ENCODE peak calls at places on chromosomes 1 and 21, in six cellular contexts. Q is HT1080; U is effector memory CD8-positive, alpha-beta T cell; B is DMS 273 treated with DMSO at 0.1 percent for 48 hours; K is mucosa of descending colon; X is transverse colon. Y is an unnamed sample.

GRCh38 chr1:7388488-7389185 is 382.5 kb upstream of the VAMP3 start:
- DNase-seq in U (no peak), Q (no peak), K (no peak), X (no peak), B (no peak), Y (no peak)

GRCh38 chr1:219778793-219779369 is 149.5 kb downstream of the SLC30A10 start:
- DNase-seq in U (no peak), K (no peak), X (no peak), B (no peak), Q (no peak), Y (no peak)

GRCh38 chr1:147077936-147078605 is 94.2 kb downstream of the PRKAB2 start:
- DNase-seq in Q (no peak), X (no peak), K (no peak), B (no peak), U (no peak), Y (no peak)

GRCh38 chr1:203464226-203464625 is 11.4 kb upstream of the PRELP start:
- DNase-seq in B (no peak), K (no peak), Q (no peak), U (no peak), X (no peak), Y (no peak)

GRCh38 chr1:101382135-101382534 is 145.3 kb downstream of the S1PR1 start:
- DNase-seq in X (no peak), K (no peak), B (no peak), Q (no peak), U (no peak), Y (no peak)

GRCh38 chr21:33212159-33212851 is 17.4 kb upstream of the IFNAR2 start:
- DNase-seq in X (no peak), Q (no peak), K (no peak), B (no peak), U (no peak), Y (no peak)

GRCh38 chr1:231933711-231934626 is 307.4 kb downstream of the DISC1 start:
- DNase-seq in X (no peak), Q (no peak), K (peak), B (no peak), U (no peak), Y (peak)

GRCh38 chr1:15452866-15453571 is 3.5 kb upstream of the CELA2A start:
- DNase-seq in U (no peak), X (no peak), B (peak), K (no peak), Q (no peak), Y (no peak)

GRCh38 chr1:241939798-241940197 is 17.8 kb upstream of the BECN2 start:
- DNase-seq in X (no peak), B (no peak), Q (no peak), K (no peak), U (no peak), Y (no peak)

GRCh38 chr1:98292994-98293393 is 368.5 kb upstream of the SNX7 start:
- DNase-seq in X (no peak), U (no peak), Q (no peak), K (no peak), B (no peak), Y (no peak)

GRCh38 chr1:64470670-64471217 is 815 bp downstream of the CACHD1 start:
- DNase-seq in B (no peak), U (no peak), K (peak), Q (peak), X (peak), Y (peak)

GRCh38 chr1:32536117-32536516 is 3.1 kb upstream of the ZBTB8A start:
- DNase-seq in X (no peak), U (no peak), Q (no peak), K (no peak), B (no peak), Y (no peak)

GRCh38 chr1:157390646-157391045 is 161.7 kb downstream of the FCRL5 start:
- DNase-seq in B (no peak), K (no peak), X (no peak), U (no peak), Q (peak), Y (no peak)

GRCh38 chr1:39657923-39658485 is 13.9 kb downstream of the NT5C1A start:
- DNase-seq in B (peak), Q (peak), K (peak), U (peak), X (peak), Y (peak)

GRCh38 chr1:47663286-47663685 is 225.4 kb downstream of the FOXD2 start:
- DNase-seq in X (no peak), B (no peak), K (no peak), U (no peak), Q (peak), Y (no peak)

GRCh38 chr1:99306644-99307043 is 42.4 kb downstream of the PLPPR4 start:
- DNase-seq in U (no peak), K (no peak), X (no peak), B (no peak), Q (no peak), Y (no peak)

GRCh38 chr1:244099258-244099930 is 48.3 kb downstream of the ZBTB18 start:
- DNase-seq in B (no peak), Q (no peak), X (no peak), K (no peak), U (no peak), Y (no peak)

GRCh38 chr1:24321712-24322635 is 2.8 kb downstream of the GRHL3 start:
- DNase-seq in Q (peak), U (peak), K (peak), B (no peak), X (peak), Y (peak)

GRCh38 chr21:42162831-42163510 is 56.0 kb upstream of the ABCG1 start:
- DNase-seq in X (no peak), K (no peak), U (no peak), B (no peak), Q (peak), Y (no peak)